ENCODE peak calls at places on chromosomes 16 and 17, in five cellular contexts. T is osteoblast, R is tibial nerve, Y is cardiac muscle cell, N is OCI-LY7. G is an unnamed sample.

GRCh38 chr16:847151-847550 is 46.6 kb upstream of the GNG13 start:
- DNase-seq in N (no peak), T (peak; percentile 66), Y (no peak), R (no peak), G (no peak)

GRCh38 chr16:84714028-84714427 is 14.2 kb downstream of the USP10 start:
- DNase-seq in Y (no peak), T (no peak), R (no peak), N (no peak), G (no peak)

GRCh38 chr17:57342141-57342540 is 85.8 kb downstream of the MSI2 start:
- DNase-seq in N (no peak), R (no peak), T (no peak), Y (no peak), G (no peak)

GRCh38 chr16:88532434-88533241 is 37.6 kb upstream of the ZC3H18 start:
- DNase-seq in R (no peak), T (peak; percentile 88), Y (no peak), N (no peak), G (no peak)

GRCh38 chr17:38701504-38702165 is 3.4 kb upstream of the MLLT6 start:
- DNase-seq in N (peak; percentile 69), R (no peak), T (peak; percentile 89), Y (peak; percentile 25), G (no peak)

GRCh38 chr17:28427372-28427771 is 21.4 kb upstream of the SLC46A1 start:
- DNase-seq in T (no peak), Y (no peak), R (no peak), N (no peak), G (no peak)

GRCh38 chr16:48161906-48162305 is 6.1 kb upstream of the ABCC12 start:
- DNase-seq in Y (no peak), N (no peak), R (no peak), T (no peak), G (no peak)

GRCh38 chr16:63629272-63629671 is 1492.6 kb downstream of the CDH11 start:
- DNase-seq in Y (no peak), N (no peak), T (no peak), R (no peak), G (no peak)

GRCh38 chr17:69609495-69610315 is 195.2 kb downstream of the MAP2K6 start:
- DNase-seq in Y (peak; percentile 36), N (no peak), R (no peak), T (no peak), G (peak; percentile 74)

GRCh38 chr17:7119314-7119713 is 4.7 kb upstream of the ASGR2 start:
- DNase-seq in T (peak; percentile 15), Y (no peak), R (no peak), N (no peak), G (no peak)

GRCh38 chr16:65002265-65002664 is 119.6 kb downstream of the CDH11 start:
- DNase-seq in Y (peak; percentile 81), T (peak; percentile 88), R (no peak), N (no peak), G (no peak)

GRCh38 chr16:55373489-55373832 is 49.5 kb downstream of the IRX6 start:
- DNase-seq in Y (no peak), N (no peak), R (no peak), T (no peak), G (no peak)

GRCh38 chr16:79339863-79340262 is 260.7 kb downstream of the MAF start:
- DNase-seq in R (no peak), T (no peak), Y (no peak), N (no peak), G (no peak)

GRCh38 chr17:56121661-56122060 is 31.6 kb upstream of the ANKFN1 start:
- DNase-seq in R (no peak), T (no peak), N (no peak), Y (no peak), G (no peak)

GRCh38 chr17:34248807-34249496 is 6.1 kb upstream of the CCL2 start:
- DNase-seq in Y (no peak), N (no peak), T (no peak), R (no peak), G (no peak)

GRCh38 chr17:34246872-34247271 is 8.2 kb upstream of the CCL2 start:
- DNase-seq in R (no peak), N (no peak), T (no peak), Y (no peak), G (no peak)

GRCh38 chr17:34251186-34251585 is 3.9 kb upstream of the CCL2 start:
- DNase-seq in N (no peak), T (no peak), R (no peak), Y (no peak), G (peak; percentile 72)

GRCh38 chr17:34252138-34252889 is 2.8 kb upstream of the CCL2 start:
- DNase-seq in R (peak; percentile 97), T (no peak), N (peak; percentile 39), Y (peak; percentile 97), G (peak; percentile 67)

GRCh38 chr17:34249497-34249877 is 5.6 kb upstream of the CCL2 start:
- DNase-seq in N (no peak), Y (no peak), R (no peak), T (no peak), G (no peak)
- H3K4me1 ChIP-seq in N (no peaks in the 10 kb centered on the region), Y (peaks cover 1% of the 10 kb centered on the region), R (peaks cover 10% of the 10 kb centered on the region), T (peaks cover 66% of the 10 kb centered on the region), G (peaks cover 27% of the 10 kb centered on the region)

DNA sequence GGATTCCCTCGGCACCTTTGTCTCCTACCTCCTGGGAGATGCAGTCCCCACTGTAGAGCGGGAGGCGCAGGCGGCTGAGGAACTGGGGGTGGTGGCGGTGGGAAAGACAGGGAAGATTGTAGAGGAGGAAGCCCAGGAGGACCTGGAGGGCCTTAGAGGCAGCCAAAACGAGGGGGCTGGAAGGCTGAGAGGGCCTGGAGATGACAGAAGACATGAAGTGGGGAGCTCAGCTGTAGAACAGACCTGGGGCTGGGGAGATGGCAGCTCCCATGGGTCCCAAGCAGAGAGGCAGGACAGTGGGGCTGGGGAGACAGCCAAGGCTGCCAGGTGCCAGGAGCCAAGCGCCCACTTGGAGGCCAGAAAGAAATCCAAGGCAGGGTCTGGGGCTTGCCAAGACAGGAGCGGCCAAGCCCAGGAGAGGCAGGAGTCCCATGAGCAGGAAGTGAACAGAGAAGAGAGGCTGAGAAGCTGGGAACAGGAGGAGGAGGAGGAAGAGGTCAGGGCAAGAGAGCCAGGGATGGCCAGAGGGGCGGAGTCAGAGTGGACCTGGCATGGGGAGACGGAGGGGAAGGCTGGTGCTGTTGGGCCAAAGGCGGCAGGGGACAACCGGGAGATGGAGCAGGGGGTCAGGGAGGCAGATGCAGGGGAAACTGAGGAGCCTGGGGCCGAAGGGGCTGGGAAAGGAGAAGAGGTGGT is 803 bp downstream of the APOBR start:
- DNase-seq in T (peak; percentile 74), R (no peak), Y (no peak), N (no peak), G (no peak)
- H3K27ac ChIP-seq in T (no peak overlapping the region), R (no peak overlapping the region), Y (no peak overlapping the region), N (peak overlapping the region; percentile 74), G (no peak overlapping the region)

DNA sequence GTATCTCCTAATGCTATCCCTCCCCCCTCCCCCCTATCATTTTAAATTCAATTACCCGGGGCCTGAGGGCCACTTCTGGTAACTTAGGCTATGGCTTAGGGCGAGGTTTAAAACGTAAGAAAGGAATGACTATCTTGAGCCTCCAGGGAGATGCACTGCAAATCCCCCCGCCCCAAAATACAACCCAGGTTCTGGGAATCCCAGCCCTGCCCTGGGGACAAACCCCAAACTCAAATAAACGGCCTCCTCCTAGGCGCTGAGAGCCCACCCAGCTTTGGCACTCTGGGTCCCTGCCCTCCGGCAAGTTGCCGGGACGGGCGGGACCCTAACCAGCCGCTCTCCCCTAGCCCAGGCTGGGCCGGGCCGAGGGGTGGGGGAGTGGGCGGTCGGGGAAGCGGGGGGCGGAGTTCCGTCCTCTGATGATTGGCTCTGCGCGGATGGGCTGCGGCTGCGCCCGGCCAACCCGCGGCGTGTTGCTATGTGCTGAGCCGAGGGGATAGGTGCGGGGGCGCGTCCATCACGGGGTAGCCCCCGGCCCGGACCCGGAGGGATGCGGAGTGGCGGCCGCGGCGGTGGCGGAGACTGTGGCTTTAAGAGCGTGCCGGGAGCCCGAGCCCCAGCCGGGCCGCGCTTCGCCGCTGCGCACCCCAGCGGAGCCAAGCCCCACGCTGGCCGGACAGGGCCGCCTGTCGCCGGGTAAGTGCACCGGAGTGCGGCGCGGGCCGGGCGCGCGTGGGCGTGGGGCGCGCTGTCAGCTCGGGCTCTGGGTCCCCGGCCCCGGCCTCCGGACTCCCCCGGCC is at the start of gene YPEL2:
- DNase-seq in T (peak; percentile 99), N (peak; percentile 94), R (peak; percentile 90), Y (peak; percentile 97), G (peak; percentile 100)
- H3K4me1 ChIP-seq in T (peaks cover 22% of the 10 kb centered on the region), N (peaks cover 25% of the 10 kb centered on the region), R (no peaks in the 10 kb centered on the region), Y (peaks cover 59% of the 10 kb centered on the region), G (peaks cover 16% of the 10 kb centered on the region)

GRCh38 chr17:59402760-59403159 is 71.3 kb downstream of the YPEL2 start:
- DNase-seq in T (no peak), Y (no peak), R (no peak), N (no peak), G (no peak)
- H3K27ac ChIP-seq in T (no peak overlapping the region), Y (peak overlapping the region; percentile 63), R (no peak overlapping the region), N (no peak overlapping the region), G (no peak overlapping the region)

GRCh38 chr17:31699281-31699680 is 159.8 kb downstream of the COPRS start:
- DNase-seq in Y (no peak), N (no peak), R (no peak), T (no peak), G (no peak)
- H3K4me1 ChIP-seq in Y (peaks cover 19% of the 10 kb centered on the region), N (no peaks in the 10 kb centered on the region), R (no peaks in the 10 kb centered on the region), T (peaks cover 21% of the 10 kb centered on the region), G (peaks cover 7% of the 10 kb centered on the region)

G was measured in endodermal cell.